ENCODE peak calls at places on chromosomes 6 and 20, in six cellular contexts. H is AG08395; L is GM10248; A is ACHN; N is stimulated activated CD4-positive, alpha-beta T cell treated with anti-CD3 and anti-CD28 coated beads, Interleukin-1b, Interleukin-23, amount 100 ng/mL, for 24 hours; B is iris pigment epithelial cell. D is an unnamed sample.

GRCh38 chr20:53621482-53622246 is 28.0 kb upstream of the ZNF217 start:
- DNase-seq in H (peak), L (no peak), A (peak), N (no peak), B (peak), D (peak)

GRCh38 chr6:33846226-33846625 is 42.4 kb upstream of the MLN start:
- DNase-seq in H (no peak), L (no peak), A (no peak), N (no peak), B (no peak), D (no peak)

GRCh38 chr6:39806277-39806676 is 14.1 kb downstream of the DAAM2 start:
- DNase-seq in H (no peak), L (no peak), A (no peak), N (no peak), B (peak), D (peak)

GRCh38 chr6:158154816-158155215 is 13.2 kb downstream of the SERAC1 start:
- DNase-seq in H (no peak), L (no peak), A (no peak), N (no peak), B (no peak), D (no peak)

GRCh38 chr6:135102191-135102590 is 47.6 kb upstream of the HBS1L start:
- DNase-seq in H (no peak), L (no peak), A (no peak), N (no peak), B (no peak), D (no peak)

GRCh38 chr20:61443541-61444126 is 191.6 kb downstream of the CDH4 start:
- DNase-seq in H (no peak), L (no peak), A (no peak), N (no peak), B (no peak), D (peak)

GRCh38 chr20:36010745-36011326 is 42.4 kb downstream of the CNBD2 start:
- DNase-seq in H (no peak), L (no peak), A (no peak), N (no peak), B (no peak), D (no peak)

GRCh38 chr6:2993755-2994317 is 5.9 kb upstream of the NQO2 start:
- DNase-seq in H (no peak), L (no peak), A (no peak), N (no peak), B (no peak), D (no peak)

GRCh38 chr6:39295538-39295937 is 18.7 kb downstream of the KCNK17 start:
- DNase-seq in H (no peak), L (no peak), A (no peak), N (no peak), B (no peak), D (no peak)

GRCh38 chr20:19515074-19515473 is 243.0 kb upstream of the RIN2 start:
- DNase-seq in H (no peak), L (no peak), A (no peak), N (no peak), B (no peak), D (no peak)

GRCh38 chr20:38590682-38591483 is 9.9 kb downstream of the ADIG start:
- DNase-seq in H (peak), L (peak), A (peak), N (no peak), B (peak), D (no peak)

GRCh38 chr6:53792016-53792415 is 2.8 kb upstream of the LRRC1 start:
- DNase-seq in H (no peak), L (no peak), A (no peak), N (no peak), B (peak), D (no peak)

GRCh38 chr6:95923518-95923917 is 92.3 kb upstream of the FUT9 start:
- DNase-seq in H (no peak), L (peak), A (peak), N (no peak), B (no peak), D (no peak)

GRCh38 chr20:1813101-1813529 is 82.1 kb upstream of the SIRPA start:
- DNase-seq in H (peak), L (no peak), A (peak), N (no peak), B (peak), D (peak)

GRCh38 chr6:168892031-168892430 is 361.6 kb downstream of the THBS2 start:
- DNase-seq in H (no peak), L (no peak), A (no peak), N (no peak), B (no peak), D (no peak)

GRCh38 chr6:149876241-149876933 is 12.2 kb upstream of the LRP11 start:
- DNase-seq in H (peak), L (no peak), A (no peak), N (no peak), B (no peak), D (no peak)

GRCh38 chr6:19754686-19755085 is 82.5 kb upstream of the ID4 start:
- DNase-seq in H (no peak), L (no peak), A (no peak), N (no peak), B (no peak), D (no peak)

GRCh38 chr6:71544028-71544427 is 255.4 kb downstream of the OGFRL1 start:
- DNase-seq in H (peak), L (no peak), A (peak), N (no peak), B (peak), D (peak)

GRCh38 chr6:12605888-12606345 is 110.7 kb upstream of the PHACTR1 start:
- DNase-seq in H (peak), L (no peak), A (peak), N (peak), B (peak), D (peak)

GRCh38 chr20:46631212-46631869 is 19.9 kb downstream of the SLC13A3 start:
- DNase-seq in H (no peak), L (no peak), A (no peak), N (no peak), B (peak), D (no peak)

GRCh38 chr6:91198588-91199255 is 611.9 kb upstream of the MAP3K7 start:
- DNase-seq in H (no peak), L (no peak), A (no peak), N (no peak), B (peak), D (no peak)

GRCh38 chr6:20755631-20756030 is 221.4 kb downstream of the CDKAL1 start:
- DNase-seq in H (peak), L (no peak), A (no peak), N (no peak), B (peak), D (peak)

GRCh38 chr20:63215101-63216040 is 560 bp downstream of the YTHDF1 start:
- DNase-seq in H (peak), L (peak), A (peak), N (peak), B (peak), D (peak)

D was measured in AG10803.